ENCODE peak calls at places on chromosomes 16 and 17, in nine cellular contexts. A is stromal cell of bone marrow; B is iris pigment epithelial cell; Z is adipocyte; Q is T-cell; I is GM10248; E is stimulated activated CD8-positive, alpha-beta memory T cell treated with anti-CD3 and anti-CD28 coated beads, Interleukin-4, amount 100 ng/mL, for 48 hours; X is stimulated activated CD4-positive, alpha-beta T cell treated with anti-CD3 and anti-CD28 coated beads, Interleukin-4, amount 100 ng/mL, for 4 hours; S is activated T-cell treated with anti-CD3 and anti-CD28 coated beads for 1 hour. O is an unnamed sample.

GRCh38 chr17:41403409-41404023 is 6.1 kb upstream of the KRT31 start:
- DNase-seq in A (no peak), E (no peak), S (no peak), I (no peak), Z (no peak), Q (no peak), B (no peak), X (no peak), O (no peak)

GRCh38 chr16:85640254-85640558 is 27.1 kb downstream of the GSE1 start:
- DNase-seq in I (no peak), S (no peak), B (no peak), A (no peak), Z (no peak), E (no peak), X (no peak), Q (no peak), O (no peak)

GRCh38 chr17:8144401-8145295 is 7.6 kb downstream of the PER1 start:
- DNase-seq in Z (no peak), B (no peak), S (no peak), Q (no peak), X (no peak), I (no peak), A (no peak), E (no peak), O (no peak)

GRCh38 chr16:16021988-16022682 is 72.7 kb downstream of the ABCC1 start:
- DNase-seq in B (peak; percentile 97), I (no peak), Z (peak; percentile 99), X (no peak), Q (no peak), A (peak; percentile 96), S (no peak), E (no peak), O (peak; percentile 94)

GRCh38 chr16:29148867-29149272 is 164.0 kb downstream of the LAT start:
- DNase-seq in Q (peak; percentile 90), E (peak; percentile 61), X (peak; percentile 47), B (no peak), Z (no peak), A (no peak), I (no peak), S (peak; percentile 59), O (no peak)

GRCh38 chr17:57422574-57423164 is 166.3 kb downstream of the MSI2 start:
- DNase-seq in A (peak; percentile 38), I (peak; percentile 60), Q (no peak), X (no peak), E (peak; percentile 47), Z (peak; percentile 26), S (no peak), B (no peak), O (no peak)

GRCh38 chr17:38620551-38621277 is 15.0 kb upstream of the SRCIN1 start:
- DNase-seq in S (no peak), Z (no peak), I (no peak), E (no peak), A (no peak), B (no peak), Q (no peak), X (no peak), O (no peak)

GRCh38 chr16:78665373-78665772 is 565.9 kb downstream of the WWOX start:
- DNase-seq in B (no peak), S (no peak), A (no peak), Z (no peak), X (no peak), I (no peak), E (no peak), Q (no peak), O (peak; percentile 11)

GRCh38 chr17:80142929-80143328 is 4.0 kb downstream of the EIF4A3 start:
- DNase-seq in E (no peak), Q (no peak), S (no peak), B (no peak), A (no peak), Z (no peak), I (no peak), X (no peak), O (no peak)

GRCh38 chr17:42895185-42895555 is 5.4 kb upstream of the G6PC1 start:
- DNase-seq in X (no peak), S (no peak), Q (no peak), Z (peak; percentile 80), A (peak; percentile 90), B (peak; percentile 82), E (no peak), I (no peak), O (peak; percentile 72)

GRCh38 chr17:61492759-61493526 is 40.7 kb downstream of the TBX4 start:
- DNase-seq in I (no peak), X (no peak), E (no peak), S (no peak), B (no peak), Q (no peak), Z (peak; percentile 78), A (no peak), O (peak; percentile 68)

GRCh38 chr17:21302711-21303425 is 18.4 kb downstream of the MAP2K3 start:
- DNase-seq in A (no peak), I (peak; percentile 26), Z (no peak), E (no peak), X (no peak), Q (no peak), B (no peak), S (no peak), O (no peak)

GRCh38 chr17:1068356-1068755 is 71.4 kb downstream of the TIMM22 start:
- DNase-seq in Z (no peak), Q (no peak), I (no peak), X (no peak), A (no peak), E (no peak), S (no peak), B (no peak), O (no peak)

GRCh38 chr17:79008666-79009387 is 737 bp downstream of the CANT1 start:
- DNase-seq in B (no peak), Z (no peak), I (no peak), Q (no peak), A (no peak), S (no peak), X (no peak), E (no peak), O (no peak)

GRCh38 chr16:27722892-27723450 is 173.0 kb downstream of the KATNIP start:
- DNase-seq in I (no peak), Z (no peak), Q (no peak), X (no peak), A (no peak), B (no peak), S (no peak), E (no peak), O (no peak)